ENCODE peak calls at places on chromosomes 2 and 18, in seven cellular contexts. T is AG08396, V is T-cell, P is endothelial cell, X is posterior cingulate gyrus, K is caudate nucleus, Y is pancreas. I is an unnamed sample.

GRCh38 chr18:50285631-50286321 is 1.7 kb downstream of the CXXC1 start:
- DNase-seq in P (no peak), V (no peak), Y (no peak), K (no peak), X (no peak), T (no peak), I (no peak)

GRCh38 chr18:57141208-57142129 is 5.4 kb upstream of the BOD1L2 start:
- DNase-seq in K (no peak), X (no peak), T (no peak), P (no peak), V (no peak), Y (peak; percentile 88), I (no peak)

GRCh38 chr2:2243666-2244065 is 87.4 kb downstream of the MYT1L start:
- DNase-seq in X (no peak), Y (no peak), V (no peak), K (no peak), T (no peak), P (no peak), I (no peak)

GRCh38 chr2:14352067-14352466 is 280.4 kb upstream of the LRATD1 start:
- DNase-seq in X (no peak), K (no peak), V (no peak), P (no peak), Y (no peak), T (no peak), I (no peak)

GRCh38 chr2:67463810-67464209 is 66.7 kb downstream of the ETAA1 start:
- DNase-seq in P (no peak), Y (no peak), X (no peak), V (no peak), K (no peak), T (no peak), I (peak; percentile 15)

GRCh38 chr2:32715391-32715841 is 87.6 kb downstream of the TTC27 start:
- DNase-seq in Y (no peak), V (no peak), X (no peak), K (no peak), T (no peak), P (no peak), I (no peak)

GRCh38 chr2:40914648-40915047 is 462.8 kb upstream of the SLC8A1 start:
- DNase-seq in V (no peak), Y (no peak), T (no peak), P (no peak), K (no peak), X (no peak), I (no peak)

GRCh38 chr2:69464575-69464974 is 27.3 kb upstream of the NFU1 start:
- DNase-seq in P (no peak), K (no peak), Y (no peak), V (no peak), T (no peak), X (no peak), I (no peak)

GRCh38 chr2:121343191-121343590 is 58.2 kb upstream of the TFCP2L1 start:
- DNase-seq in P (no peak), V (no peak), X (no peak), Y (no peak), K (no peak), T (no peak), I (no peak)

GRCh38 chr2:74447230-74447999 is 5.7 kb upstream of the RTKN start:
- DNase-seq in K (no peak), Y (no peak), T (no peak), V (no peak), P (no peak), X (no peak), I (no peak)

GRCh38 chr2:207142461-207142860 is 23.3 kb downstream of the KLF7 start:
- DNase-seq in T (no peak), K (no peak), Y (no peak), P (no peak), X (no peak), V (no peak), I (no peak)

I was measured in gastrocnemius medialis.